ENCODE peak calls at places on chromosomes 13 and 19, in seven cellular contexts. One of them, this sample, is unnamed.

GRCh38 chr13:32726374-32727037 is 140.3 kb downstream of the PDS5B start:
- DNase-seq in uterus: no peak
- DNase-seq in upper lobe of left lung: no peak
- DNase-seq in AG04450: no peak
- DNase-seq in GM12865: no peak
- DNase-seq in cardiac fibroblast: peak
- DNase-seq in heart right ventricle: no peak
- DNase-seq in this sample: no peak

GRCh38 chr19:3358919-3359849 is 7.2 kb upstream of the NFIC start:
- DNase-seq in uterus: peak
- DNase-seq in upper lobe of left lung: peak
- DNase-seq in AG04450: no peak
- DNase-seq in GM12865: peak
- DNase-seq in cardiac fibroblast: no peak
- DNase-seq in heart right ventricle: peak
- DNase-seq in this sample: peak

GRCh38 chr19:3167533-3168272 is 10.9 kb upstream of the S1PR4 start:
- DNase-seq in uterus: no peak
- DNase-seq in upper lobe of left lung: no peak
- DNase-seq in AG04450: no peak
- DNase-seq in GM12865: no peak
- DNase-seq in cardiac fibroblast: no peak
- DNase-seq in heart right ventricle: no peak
- DNase-seq in this sample: no peak

GRCh38 chr19:8631425-8631819 is 989 bp downstream of the NFILZ start:
- DNase-seq in uterus: peak
- DNase-seq in upper lobe of left lung: no peak
- DNase-seq in AG04450: no peak
- DNase-seq in GM12865: no peak
- DNase-seq in cardiac fibroblast: peak
- DNase-seq in heart right ventricle: no peak
- DNase-seq in this sample: no peak

GRCh38 chr19:2014731-2015610 is 543 bp downstream of the BTBD2 start:
- DNase-seq in uterus: no peak
- DNase-seq in upper lobe of left lung: no peak
- DNase-seq in AG04450: no peak
- DNase-seq in GM12865: peak
- DNase-seq in cardiac fibroblast: no peak
- DNase-seq in heart right ventricle: no peak
- DNase-seq in this sample: no peak

GRCh38 chr19:50252111-50252886 is 48.9 kb downstream of the MYH14 start:
- DNase-seq in uterus: no peak
- DNase-seq in upper lobe of left lung: no peak
- DNase-seq in AG04450: no peak
- DNase-seq in GM12865: peak
- DNase-seq in cardiac fibroblast: peak
- DNase-seq in heart right ventricle: no peak
- DNase-seq in this sample: peak

GRCh38 chr19:11781295-11782057 is 14.7 kb downstream of the ZNF441 start:
- DNase-seq in uterus: no peak
- DNase-seq in upper lobe of left lung: no peak
- DNase-seq in AG04450: no peak
- DNase-seq in GM12865: peak
- DNase-seq in cardiac fibroblast: peak
- DNase-seq in heart right ventricle: no peak
- DNase-seq in this sample: peak

GRCh38 chr19:55777528-55777927 is 8.6 kb downstream of the RFPL4AL1 start:
- DNase-seq in uterus: no peak
- DNase-seq in upper lobe of left lung: no peak
- DNase-seq in AG04450: no peak
- DNase-seq in GM12865: peak
- DNase-seq in cardiac fibroblast: no peak
- DNase-seq in heart right ventricle: no peak
- DNase-seq in this sample: no peak

GRCh38 chr19:11453468-11454341 is 18.3 kb downstream of the PRKCSH start:
- DNase-seq in uterus: no peak
- DNase-seq in upper lobe of left lung: no peak
- DNase-seq in AG04450: no peak
- DNase-seq in GM12865: peak
- DNase-seq in cardiac fibroblast: no peak
- DNase-seq in heart right ventricle: no peak
- DNase-seq in this sample: no peak

GRCh38 chr13:48437381-48437780 is 24.5 kb upstream of the LPAR6 start:
- DNase-seq in uterus: peak
- DNase-seq in upper lobe of left lung: no peak
- DNase-seq in AG04450: no peak
- DNase-seq in GM12865: no peak
- DNase-seq in cardiac fibroblast: peak
- DNase-seq in heart right ventricle: peak
- DNase-seq in this sample: peak

GRCh38 chr19:2963122-2963521 is 14.2 kb upstream of the TLE6 start:
- DNase-seq in uterus: no peak
- DNase-seq in upper lobe of left lung: no peak
- DNase-seq in AG04450: no peak
- DNase-seq in GM12865: no peak
- DNase-seq in cardiac fibroblast: no peak
- DNase-seq in heart right ventricle: no peak
- DNase-seq in this sample: no peak

GRCh38 chr19:48480476-48481190 is 11.5 kb downstream of the CYTH2 start:
- DNase-seq in uterus: peak
- DNase-seq in upper lobe of left lung: no peak
- DNase-seq in AG04450: no peak
- DNase-seq in GM12865: no peak
- DNase-seq in cardiac fibroblast: peak
- DNase-seq in heart right ventricle: peak
- DNase-seq in this sample: peak

GRCh38 chr13:44710576-44710975 is 134.4 kb upstream of the TSC22D1 start:
- DNase-seq in uterus: no peak
- DNase-seq in upper lobe of left lung: no peak
- DNase-seq in AG04450: peak
- DNase-seq in GM12865: peak
- DNase-seq in cardiac fibroblast: peak
- DNase-seq in heart right ventricle: no peak
- DNase-seq in this sample: peak

GRCh38 chr19:14146789-14147216 is 10.4 kb upstream of the ASF1B start:
- DNase-seq in uterus: peak
- DNase-seq in upper lobe of left lung: no peak
- DNase-seq in AG04450: peak
- DNase-seq in GM12865: no peak
- DNase-seq in cardiac fibroblast: peak
- DNase-seq in heart right ventricle: no peak
- DNase-seq in this sample: peak

GRCh38 chr19:41339936-41340335 is 13.8 kb downstream of the TGFB1 start:
- DNase-seq in uterus: no peak
- DNase-seq in upper lobe of left lung: no peak
- DNase-seq in AG04450: no peak
- DNase-seq in GM12865: no peak
- DNase-seq in cardiac fibroblast: no peak
- DNase-seq in heart right ventricle: no peak
- DNase-seq in this sample: no peak

GRCh38 chr19:56748443-56748842 is 76.9 kb upstream of the ZNF835 start:
- DNase-seq in uterus: peak
- DNase-seq in upper lobe of left lung: no peak
- DNase-seq in AG04450: no peak
- DNase-seq in GM12865: no peak
- DNase-seq in cardiac fibroblast: peak
- DNase-seq in heart right ventricle: no peak
- DNase-seq in this sample: peak

GRCh38 chr13:21528616-21529015 is 69.5 kb upstream of the ZDHHC20 start:
- DNase-seq in uterus: no peak
- DNase-seq in upper lobe of left lung: no peak
- DNase-seq in AG04450: no peak
- DNase-seq in GM12865: no peak
- DNase-seq in cardiac fibroblast: peak
- DNase-seq in heart right ventricle: no peak
- DNase-seq in this sample: peak

GRCh38 chr13:48278806-48279205 is 24.7 kb upstream of the RB1 start:
- DNase-seq in uterus: no peak
- DNase-seq in upper lobe of left lung: no peak
- DNase-seq in AG04450: no peak
- DNase-seq in GM12865: no peak
- DNase-seq in cardiac fibroblast: no peak
- DNase-seq in heart right ventricle: no peak
- DNase-seq in this sample: no peak

GRCh38 chr19:38044267-38045111 is 137.5 kb downstream of the SIPA1L3 start:
- DNase-seq in uterus: no peak
- DNase-seq in upper lobe of left lung: no peak
- DNase-seq in AG04450: no peak
- DNase-seq in GM12865: peak
- DNase-seq in cardiac fibroblast: peak
- DNase-seq in heart right ventricle: no peak
- DNase-seq in this sample: peak
- TF ChIP-seq CTCF in uterus: no peak
- TF ChIP-seq CTCF in upper lobe of left lung: no peak
- TF ChIP-seq CTCF in AG04450: no peak
- TF ChIP-seq CTCF in GM12865: no peak
- TF ChIP-seq CTCF in cardiac fibroblast: peak
- TF ChIP-seq CTCF in heart right ventricle: no peak
- TF ChIP-seq CTCF in this sample: peak

GRCh38 chr13:76048675-76049396 is 412.7 kb downstream of the LMO7 start:
- DNase-seq in uterus: no peak
- DNase-seq in upper lobe of left lung: no peak
- DNase-seq in AG04450: no peak
- DNase-seq in GM12865: no peak
- DNase-seq in cardiac fibroblast: no peak
- DNase-seq in heart right ventricle: no peak
- DNase-seq in this sample: no peak

GRCh38 chr13:76048126-76048525 is 412.0 kb downstream of the LMO7 start:
- DNase-seq in uterus: no peak
- DNase-seq in upper lobe of left lung: no peak
- DNase-seq in AG04450: no peak
- DNase-seq in GM12865: no peak
- DNase-seq in cardiac fibroblast: no peak
- DNase-seq in heart right ventricle: no peak
- DNase-seq in this sample: no peak

GRCh38 chr13:76049397-76049746 is 413.2 kb downstream of the LMO7 start:
- DNase-seq in uterus: no peak
- DNase-seq in upper lobe of left lung: no peak
- DNase-seq in AG04450: no peak
- DNase-seq in GM12865: no peak
- DNase-seq in cardiac fibroblast: no peak
- DNase-seq in heart right ventricle: no peak
- DNase-seq in this sample: no peak

GRCh38 chr13:76053181-76053580 is 417.1 kb downstream of the LMO7 start:
- DNase-seq in uterus: no peak
- DNase-seq in upper lobe of left lung: no peak
- DNase-seq in AG04450: no peak
- DNase-seq in GM12865: no peak
- DNase-seq in cardiac fibroblast: no peak
- DNase-seq in heart right ventricle: no peak
- DNase-seq in this sample: no peak
- H3K4me3 ChIP-seq in uterus: no peak
- H3K4me3 ChIP-seq in upper lobe of left lung: no peak
- H3K4me3 ChIP-seq in AG04450: no peak
- H3K4me3 ChIP-seq in GM12865: no peak
- H3K4me3 ChIP-seq in cardiac fibroblast: no peak
- H3K4me3 ChIP-seq in heart right ventricle: no peak
- H3K4me3 ChIP-seq in this sample: no peak

DNA sequence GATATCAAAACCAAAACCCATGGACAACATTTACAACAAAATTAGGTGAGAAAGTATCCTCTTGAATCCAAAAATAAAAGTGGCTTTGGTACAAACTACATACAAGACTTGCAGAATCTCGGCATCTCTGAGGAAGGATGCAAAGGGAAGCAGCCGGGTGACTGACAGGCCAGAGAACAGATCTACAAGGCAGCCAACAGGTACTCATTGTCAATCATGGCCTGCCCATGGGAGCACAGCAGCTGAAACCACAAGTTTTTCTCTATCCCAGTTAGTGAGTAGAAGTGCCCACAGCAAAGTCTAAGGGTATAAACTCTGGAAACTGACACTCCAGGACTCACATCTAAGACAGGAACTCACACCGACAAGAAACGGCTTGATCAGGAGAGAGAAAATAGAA is 74.5 kb downstream of the TBC1D4 start:
- DNase-seq in uterus: no peak
- DNase-seq in upper lobe of left lung: no peak
- DNase-seq in AG04450: no peak
- DNase-seq in GM12865: no peak
- DNase-seq in cardiac fibroblast: no peak
- DNase-seq in heart right ventricle: no peak
- DNase-seq in this sample: no peak
- TF ChIP-seq CTCF in uterus: no peak
- TF ChIP-seq CTCF in upper lobe of left lung: no peak
- TF ChIP-seq CTCF in AG04450: no peak
- TF ChIP-seq CTCF in GM12865: no peak
- TF ChIP-seq CTCF in cardiac fibroblast: no peak
- TF ChIP-seq CTCF in heart right ventricle: no peak
- TF ChIP-seq CTCF in this sample: no peak

GRCh38 chr19:13012690-13013608 is 17.7 kb downstream of the NFIX start:
- DNase-seq in uterus: peak
- DNase-seq in upper lobe of left lung: peak
- DNase-seq in AG04450: no peak
- DNase-seq in GM12865: peak
- DNase-seq in cardiac fibroblast: peak
- DNase-seq in heart right ventricle: no peak
- DNase-seq in this sample: peak

GRCh38 chr19:13010038-13010991 is 15.0 kb downstream of the NFIX start:
- DNase-seq in uterus: peak
- DNase-seq in upper lobe of left lung: peak
- DNase-seq in AG04450: no peak
- DNase-seq in GM12865: no peak
- DNase-seq in cardiac fibroblast: no peak
- DNase-seq in heart right ventricle: no peak
- DNase-seq in this sample: peak

GRCh38 chr19:13010992-13011652 is 15.8 kb downstream of the NFIX start:
- DNase-seq in uterus: no peak
- DNase-seq in upper lobe of left lung: no peak
- DNase-seq in AG04450: no peak
- DNase-seq in GM12865: no peak
- DNase-seq in cardiac fibroblast: no peak
- DNase-seq in heart right ventricle: no peak
- DNase-seq in this sample: no peak

GRCh38 chr19:13012390-13012689 is 17.1 kb downstream of the NFIX start:
- DNase-seq in uterus: no peak
- DNase-seq in upper lobe of left lung: no peak
- DNase-seq in AG04450: no peak
- DNase-seq in GM12865: no peak
- DNase-seq in cardiac fibroblast: no peak
- DNase-seq in heart right ventricle: no peak
- DNase-seq in this sample: no peak

DNA sequence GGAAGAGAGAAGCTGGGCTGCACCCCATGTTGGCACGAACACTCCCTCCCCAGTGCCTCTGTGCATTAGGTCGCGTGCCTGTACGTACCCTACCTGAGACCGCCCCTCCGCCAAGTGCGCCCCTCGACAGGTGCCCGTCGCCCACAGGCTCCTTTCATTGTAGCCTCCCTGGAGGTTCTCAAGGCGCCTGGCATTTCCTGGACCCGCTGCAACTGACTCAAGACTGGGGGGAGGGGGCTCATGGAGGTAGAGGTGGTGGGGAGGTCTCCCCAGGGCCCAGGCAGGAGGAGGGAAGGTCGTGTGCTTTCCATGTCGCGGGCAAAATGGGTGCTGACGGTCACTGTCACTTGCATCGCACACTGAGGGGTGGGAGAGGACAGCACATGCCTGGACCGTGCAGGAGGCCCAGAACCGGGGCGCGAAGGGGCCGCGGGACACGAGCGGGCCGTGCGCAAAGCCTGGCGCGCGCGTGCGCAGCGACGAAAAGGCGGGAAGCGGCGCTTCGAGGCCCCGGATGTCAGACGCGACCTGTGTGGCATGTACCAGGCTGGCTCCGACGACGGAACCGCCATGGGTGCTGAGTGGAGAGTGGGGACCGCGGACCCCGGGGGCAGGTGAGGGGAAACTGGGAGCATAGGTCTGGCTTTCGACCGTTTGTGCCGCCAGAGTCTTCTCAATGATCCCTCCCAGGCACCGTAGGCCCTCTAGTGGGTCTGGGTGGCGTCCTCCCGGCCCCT is 16.5 kb downstream of the NFIX start:
- DNase-seq in uterus: no peak
- DNase-seq in upper lobe of left lung: no peak
- DNase-seq in AG04450: no peak
- DNase-seq in GM12865: no peak
- DNase-seq in cardiac fibroblast: no peak
- DNase-seq in heart right ventricle: no peak
- DNase-seq in this sample: no peak
- H3K4me3 ChIP-seq in uterus: peak
- H3K4me3 ChIP-seq in upper lobe of left lung: no peak
- H3K4me3 ChIP-seq in AG04450: no peak
- H3K4me3 ChIP-seq in GM12865: no peak
- H3K4me3 ChIP-seq in cardiac fibroblast: no peak
- H3K4me3 ChIP-seq in heart right ventricle: peak
- H3K4me3 ChIP-seq in this sample: no peak

This sample was measured in fibroblast of mammary gland.